ENCODE peak calls at places on chromosomes 16 and 17, in ten cellular contexts. W, C, S, Y, P, M, K, X, A and L are unnamed samples.

GRCh38 chr16:25109643-25110042 is 1.9 kb upstream of the LCMT1 start:
- DNase-seq in W (no peak), C (peak), S (peak), Y (no peak), P (peak), M (no peak), K (no peak), X (no peak), A (no peak), L (no peak)

GRCh38 chr17:82012482-82013295 is 10.0 kb downstream of the CENPX start:
- DNase-seq in W (no peak), C (no peak), S (no peak), Y (no peak), P (no peak), M (no peak), K (no peak), X (no peak), A (no peak), L (no peak)

GRCh38 chr17:39653662-39654331 is 11.4 kb upstream of the TCAP start:
- DNase-seq in W (no peak), C (peak), S (peak), Y (peak), P (peak), M (peak), K (no peak), X (peak), A (peak), L (no peak)

GRCh38 chr16:57044931-57045693 is 47.3 kb upstream of the CPNE2 start:
- DNase-seq in W (no peak), C (no peak), S (no peak), Y (no peak), P (no peak), M (no peak), K (no peak), X (no peak), A (no peak), L (no peak)

GRCh38 chr17:47914296-47914948 is 18.4 kb downstream of the SP2 start:
- DNase-seq in W (no peak), C (no peak), S (no peak), Y (no peak), P (no peak), M (no peak), K (no peak), X (no peak), A (no peak), L (no peak)

GRCh38 chr17:77684803-77685580 is 273.5 kb upstream of the TNRC6C start:
- DNase-seq in W (no peak), C (no peak), S (no peak), Y (no peak), P (no peak), M (no peak), K (no peak), X (no peak), A (peak), L (no peak)

GRCh38 chr16:10738231-10739077 is 5.2 kb upstream of the NUBP1 start:
- DNase-seq in W (no peak), C (peak), S (peak), Y (peak), P (no peak), M (no peak), K (no peak), X (no peak), A (peak), L (peak)

GRCh38 chr17:1043601-1044251 is 46.8 kb downstream of the TIMM22 start:
- DNase-seq in W (no peak), C (peak), S (peak), Y (no peak), P (no peak), M (no peak), K (no peak), X (no peak), A (peak), L (no peak)

GRCh38 chr17:28584434-28584833 is 7.7 kb upstream of the ALDOC start:
- DNase-seq in W (no peak), C (no peak), S (no peak), Y (no peak), P (no peak), M (no peak), K (no peak), X (no peak), A (no peak), L (no peak)

GRCh38 chr17:3754458-3755334 is 31.0 kb downstream of the HASPIN start:
- DNase-seq in W (no peak), C (peak), S (no peak), Y (peak), P (no peak), M (peak), K (no peak), X (no peak), A (peak), L (no peak)

GRCh38 chr16:57633383-57634064 is 5.1 kb downstream of the ADGRG1 start:
- DNase-seq in W (no peak), C (no peak), S (no peak), Y (no peak), P (no peak), M (no peak), K (no peak), X (no peak), A (no peak), L (no peak)

GRCh38 chr17:28725660-28726395 is at the start of gene TLCD1:
- DNase-seq in W (peak), C (peak), S (peak), Y (peak), P (no peak), M (peak), K (no peak), X (no peak), A (peak), L (peak)

GRCh38 chr17:28748852-28749515 is 5.2 kb downstream of the TRAF4 start:
- DNase-seq in W (no peak), C (no peak), S (no peak), Y (no peak), P (no peak), M (no peak), K (no peak), X (no peak), A (peak), L (no peak)

GRCh38 chr17:19730829-19731228 is 14.4 kb upstream of the SLC47A2 start:
- DNase-seq in W (no peak), C (no peak), S (no peak), Y (no peak), P (no peak), M (no peak), K (no peak), X (no peak), A (no peak), L (no peak)

GRCh38 chr17:77365584-77366186 is 224.9 kb downstream of the SEC14L1 start:
- DNase-seq in W (peak), C (peak), S (peak), Y (no peak), P (no peak), M (no peak), K (no peak), X (no peak), A (no peak), L (no peak)

GRCh38 chr16:86926146-86926545 is 347.8 kb downstream of the FOXL1 start:
- DNase-seq in W (no peak), C (no peak), S (no peak), Y (no peak), P (no peak), M (no peak), K (no peak), X (no peak), A (no peak), L (no peak)